ENCODE peak calls at places on chromosomes 2 and 18, in six cellular contexts. One of them, this sample, is unnamed.

GRCh38 chr2:240021488-240022104 is 3.5 kb downstream of the NDUFA10 start:
- DNase-seq in PC-3: peak
- DNase-seq in HL-60: peak
- DNase-seq in adrenal gland: peak
- DNase-seq in GM20000: peak
- DNase-seq in uterus: peak
- DNase-seq in this sample: peak

GRCh38 chr18:63979409-63979908 is 9.6 kb downstream of the SERPINB8 start:
- DNase-seq in uterus: peak
- DNase-seq in HL-60: peak
- DNase-seq in GM20000: peak
- DNase-seq in adrenal gland: peak
- DNase-seq in PC-3: peak
- DNase-seq in this sample: peak

GRCh38 chr2:50752228-50752627 is 279.7 kb downstream of the NRXN1 start:
- DNase-seq in PC-3: no peak
- DNase-seq in HL-60: no peak
- DNase-seq in uterus: no peak
- DNase-seq in adrenal gland: no peak
- DNase-seq in GM20000: no peak
- DNase-seq in this sample: no peak

GRCh38 chr18:51227660-51228059 is 30.2 kb upstream of the MEX3C start:
- DNase-seq in PC-3: no peak
- DNase-seq in HL-60: no peak
- DNase-seq in GM20000: no peak
- DNase-seq in uterus: no peak
- DNase-seq in adrenal gland: no peak
- DNase-seq in this sample: no peak

GRCh38 chr18:25896178-25896780 is 194.1 kb downstream of the SS18 start:
- DNase-seq in GM20000: peak
- DNase-seq in uterus: no peak
- DNase-seq in adrenal gland: peak
- DNase-seq in PC-3: peak
- DNase-seq in HL-60: peak
- DNase-seq in this sample: peak

GRCh38 chr2:3180082-3180908 is 197.3 kb downstream of the EIPR1 start:
- DNase-seq in PC-3: peak
- DNase-seq in GM20000: no peak
- DNase-seq in HL-60: no peak
- DNase-seq in uterus: no peak
- DNase-seq in adrenal gland: no peak
- DNase-seq in this sample: no peak

GRCh38 chr2:69946351-69947077 is 14.9 kb downstream of the ASPRV1 start:
- DNase-seq in adrenal gland: no peak
- DNase-seq in PC-3: peak
- DNase-seq in HL-60: peak
- DNase-seq in GM20000: peak
- DNase-seq in uterus: no peak
- DNase-seq in this sample: peak

GRCh38 chr2:85539361-85540130 is 578 bp downstream of the MAT2A start:
- DNase-seq in HL-60: peak
- DNase-seq in PC-3: peak
- DNase-seq in GM20000: peak
- DNase-seq in adrenal gland: peak
- DNase-seq in uterus: peak
- DNase-seq in this sample: peak

GRCh38 chr2:127637725-127638252 is 8.2 kb upstream of the GPR17 start:
- DNase-seq in uterus: peak
- DNase-seq in HL-60: peak
- DNase-seq in PC-3: peak
- DNase-seq in GM20000: no peak
- DNase-seq in adrenal gland: no peak
- DNase-seq in this sample: no peak

GRCh38 chr2:100713106-100713505 is 106.8 kb upstream of the NPAS2 start:
- DNase-seq in HL-60: no peak
- DNase-seq in adrenal gland: no peak
- DNase-seq in uterus: no peak
- DNase-seq in GM20000: no peak
- DNase-seq in PC-3: no peak
- DNase-seq in this sample: no peak

GRCh38 chr2:24163186-24163585 is 11.7 kb upstream of the FAM228A start:
- DNase-seq in GM20000: no peak
- DNase-seq in adrenal gland: no peak
- DNase-seq in HL-60: peak
- DNase-seq in uterus: no peak
- DNase-seq in PC-3: no peak
- DNase-seq in this sample: no peak

GRCh38 chr2:237322564-237322963 is 91.4 kb downstream of the COL6A3 start:
- DNase-seq in PC-3: peak
- DNase-seq in HL-60: no peak
- DNase-seq in GM20000: no peak
- DNase-seq in uterus: no peak
- DNase-seq in adrenal gland: peak
- DNase-seq in this sample: peak

GRCh38 chr2:567865-568638 is 109.2 kb downstream of the TMEM18 start:
- DNase-seq in adrenal gland: no peak
- DNase-seq in HL-60: no peak
- DNase-seq in uterus: peak
- DNase-seq in GM20000: no peak
- DNase-seq in PC-3: peak
- DNase-seq in this sample: no peak

GRCh38 chr2:102620367-102620766 is 1.0 kb downstream of the SLC9A2 start:
- DNase-seq in adrenal gland: no peak
- DNase-seq in HL-60: no peak
- DNase-seq in PC-3: peak
- DNase-seq in GM20000: no peak
- DNase-seq in uterus: no peak
- DNase-seq in this sample: no peak

GRCh38 chr2:197159681-197160211 is 150.8 kb downstream of the ANKRD44 start:
- DNase-seq in adrenal gland: no peak
- DNase-seq in GM20000: no peak
- DNase-seq in uterus: no peak
- DNase-seq in PC-3: peak
- DNase-seq in HL-60: no peak
- DNase-seq in this sample: no peak

GRCh38 chr2:227295806-227296205 is 29.2 kb upstream of the MFF start:
- DNase-seq in uterus: no peak
- DNase-seq in HL-60: no peak
- DNase-seq in GM20000: no peak
- DNase-seq in adrenal gland: no peak
- DNase-seq in PC-3: no peak
- DNase-seq in this sample: no peak

GRCh38 chr2:160253440-160254296 is 53.6 kb upstream of the ITGB6 start:
- DNase-seq in uterus: no peak
- DNase-seq in PC-3: peak
- DNase-seq in adrenal gland: no peak
- DNase-seq in GM20000: no peak
- DNase-seq in HL-60: no peak
- DNase-seq in this sample: no peak

GRCh38 chr2:191629001-191629453 is 48.9 kb upstream of the NABP1 start:
- DNase-seq in uterus: no peak
- DNase-seq in PC-3: no peak
- DNase-seq in adrenal gland: no peak
- DNase-seq in GM20000: no peak
- DNase-seq in HL-60: no peak
- DNase-seq in this sample: no peak

GRCh38 chr2:200042944-200043343 is 87.6 kb downstream of the MAIP1 start:
- DNase-seq in adrenal gland: no peak
- DNase-seq in GM20000: no peak
- DNase-seq in PC-3: peak
- DNase-seq in uterus: no peak
- DNase-seq in HL-60: no peak
- DNase-seq in this sample: no peak

GRCh38 chr2:121346407-121346806 is 61.4 kb upstream of the TFCP2L1 start:
- DNase-seq in HL-60: no peak
- DNase-seq in GM20000: no peak
- DNase-seq in PC-3: peak
- DNase-seq in adrenal gland: no peak
- DNase-seq in uterus: no peak
- DNase-seq in this sample: no peak

GRCh38 chr2:72146357-72147302 is 1.0 kb downstream of the CYP26B1 start:
- DNase-seq in GM20000: peak
- DNase-seq in adrenal gland: peak
- DNase-seq in PC-3: no peak
- DNase-seq in HL-60: no peak
- DNase-seq in uterus: peak
- DNase-seq in this sample: peak

GRCh38 chr2:121144111-121144510 is 140.9 kb downstream of the TFCP2L1 start:
- DNase-seq in GM20000: no peak
- DNase-seq in adrenal gland: no peak
- DNase-seq in HL-60: no peak
- DNase-seq in PC-3: no peak
- DNase-seq in uterus: no peak
- DNase-seq in this sample: no peak

GRCh38 chr18:332007-332406 is 64.2 kb upstream of the THOC1 start:
- DNase-seq in adrenal gland: peak
- DNase-seq in PC-3: no peak
- DNase-seq in GM20000: no peak
- DNase-seq in uterus: no peak
- DNase-seq in HL-60: no peak
- DNase-seq in this sample: no peak

GRCh38 chr2:12430036-12430795 is 286.5 kb upstream of the TRIB2 start:
- DNase-seq in PC-3: peak
- DNase-seq in GM20000: no peak
- DNase-seq in uterus: no peak
- DNase-seq in HL-60: no peak
- DNase-seq in adrenal gland: no peak
- DNase-seq in this sample: no peak

GRCh38 chr2:149894760-149895159 is 307.2 kb upstream of the MMADHC start:
- DNase-seq in PC-3: no peak
- DNase-seq in HL-60: peak
- DNase-seq in adrenal gland: peak
- DNase-seq in uterus: no peak
- DNase-seq in GM20000: no peak
- DNase-seq in this sample: no peak

GRCh38 chr2:79630060-79630459 is 117.2 kb downstream of the CTNNA2 start:
- DNase-seq in PC-3: peak
- DNase-seq in uterus: no peak
- DNase-seq in HL-60: no peak
- DNase-seq in GM20000: no peak
- DNase-seq in adrenal gland: no peak
- DNase-seq in this sample: no peak
- TF ChIP-seq CTCF in PC-3: no peak
- TF ChIP-seq CTCF in uterus: no peak
- TF ChIP-seq CTCF in HL-60: no peak
- TF ChIP-seq CTCF in GM20000: no peak
- TF ChIP-seq CTCF in adrenal gland: no peak
- TF ChIP-seq CTCF in this sample: no peak

DNA sequence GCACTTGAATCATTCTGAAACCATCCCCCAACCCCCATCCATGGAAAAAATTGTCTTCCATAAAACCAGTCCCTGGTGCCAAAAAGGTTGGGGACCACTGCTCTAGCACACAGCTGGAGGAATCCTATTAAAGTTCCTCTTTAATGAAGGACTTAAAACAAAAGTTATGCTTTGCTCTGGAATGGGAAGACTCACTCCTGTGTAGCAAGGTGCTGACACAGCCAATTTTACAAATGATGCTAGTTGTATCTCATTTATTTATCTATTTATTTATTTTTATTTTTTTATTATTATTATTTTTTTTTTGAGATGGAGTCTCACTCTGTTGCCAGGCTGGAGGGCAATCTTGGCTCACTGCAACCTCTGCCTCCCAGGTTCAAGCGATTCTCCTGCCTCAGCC is 58.9 kb upstream of the NDUFV2 start:
- DNase-seq in GM20000: no peak
- DNase-seq in adrenal gland: no peak
- DNase-seq in PC-3: no peak
- DNase-seq in uterus: no peak
- DNase-seq in HL-60: no peak
- DNase-seq in this sample: no peak
- TF ChIP-seq CTCF in GM20000: no peak
- TF ChIP-seq CTCF in adrenal gland: no peak
- TF ChIP-seq CTCF in PC-3: no peak
- TF ChIP-seq CTCF in uterus: no peak
- TF ChIP-seq CTCF in HL-60: no peak
- TF ChIP-seq CTCF in this sample: no peak

DNA sequence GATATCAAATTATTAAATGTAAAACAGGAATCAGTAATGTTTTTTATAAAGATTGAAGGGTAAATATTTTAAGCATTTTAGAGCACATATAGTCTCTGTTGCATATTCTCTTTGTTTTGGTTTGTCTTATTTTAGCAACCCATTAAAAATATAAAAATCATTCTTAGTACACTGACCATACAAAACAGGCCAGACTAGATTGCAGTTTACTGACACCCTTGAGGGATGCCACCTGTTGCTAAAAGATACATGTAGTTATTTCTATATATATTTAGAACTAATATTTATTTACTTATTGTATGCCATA is 44.7 kb upstream of the SULT1C3 start:
- DNase-seq in PC-3: no peak
- DNase-seq in uterus: no peak
- DNase-seq in adrenal gland: no peak
- DNase-seq in HL-60: no peak
- DNase-seq in GM20000: no peak
- DNase-seq in this sample: no peak
- TF ChIP-seq CTCF in PC-3: no peak
- TF ChIP-seq CTCF in uterus: no peak
- TF ChIP-seq CTCF in adrenal gland: no peak
- TF ChIP-seq CTCF in HL-60: no peak
- TF ChIP-seq CTCF in GM20000: no peak
- TF ChIP-seq CTCF in this sample: no peak

GRCh38 chr2:122445003-122445402 is 689.6 kb downstream of the TSN start:
- DNase-seq in PC-3: no peak
- DNase-seq in HL-60: no peak
- DNase-seq in GM20000: no peak
- DNase-seq in uterus: no peak
- DNase-seq in adrenal gland: no peak
- DNase-seq in this sample: no peak
- TF ChIP-seq CTCF in PC-3: no peak
- TF ChIP-seq CTCF in HL-60: no peak
- TF ChIP-seq CTCF in GM20000: no peak
- TF ChIP-seq CTCF in uterus: no peak
- TF ChIP-seq CTCF in adrenal gland: no peak
- TF ChIP-seq CTCF in this sample: no peak

GRCh38 chr2:159035790-159036411 is 67.5 kb downstream of the TANC1 start:
- DNase-seq in uterus: no peak
- DNase-seq in adrenal gland: no peak
- DNase-seq in PC-3: peak
- DNase-seq in HL-60: peak
- DNase-seq in GM20000: no peak
- DNase-seq in this sample: peak
- TF ChIP-seq CTCF in uterus: peak
- TF ChIP-seq CTCF in adrenal gland: no peak
- TF ChIP-seq CTCF in PC-3: peak
- TF ChIP-seq CTCF in HL-60: no peak
- TF ChIP-seq CTCF in GM20000: no peak
- TF ChIP-seq CTCF in this sample: no peak

GRCh38 chr2:233566141-233566956 is at the start of gene USP40:
- DNase-seq in PC-3: peak
- DNase-seq in HL-60: peak
- DNase-seq in adrenal gland: peak
- DNase-seq in GM20000: peak
- DNase-seq in uterus: peak
- DNase-seq in this sample: peak
- TF ChIP-seq CTCF in PC-3: no peak
- TF ChIP-seq CTCF in HL-60: no peak
- TF ChIP-seq CTCF in adrenal gland: no peak
- TF ChIP-seq CTCF in GM20000: no peak
- TF ChIP-seq CTCF in uterus: no peak
- TF ChIP-seq CTCF in this sample: no peak

This sample was measured in GM10248.